ENCODE peak calls at places on chromosomes 12 and 14, in eight cellular contexts. One of them, this sample, is unnamed.

GRCh38 chr12:123519151-123520001 is 14.1 kb downstream of the RILPL1 start:
- DNase-seq in A549: peak; percentile 64
- DNase-seq in HCT116: no peak
- DNase-seq in SK-N-SH: no peak
- DNase-seq in WTC11: no peak
- DNase-seq in HepG2: peak; percentile 84
- DNase-seq in endothelial cell of umbilical vein: peak; percentile 52
- DNase-seq in H1: no peak
- DNase-seq in this sample: no peak

GRCh38 chr14:52033131-52033642 is 35.7 kb downstream of the NID2 start:
- DNase-seq in HCT116: no peak
- DNase-seq in WTC11: no peak
- DNase-seq in H1: no peak
- DNase-seq in A549: no peak
- DNase-seq in HepG2: no peak
- DNase-seq in endothelial cell of umbilical vein: no peak
- DNase-seq in SK-N-SH: no peak
- DNase-seq in this sample: no peak

GRCh38 chr12:62934799-62935674 is at the start of gene PPM1H:
- DNase-seq in SK-N-SH: peak; percentile 83
- DNase-seq in A549: peak; percentile 86
- DNase-seq in WTC11: peak; percentile 97
- DNase-seq in H1: peak; percentile 82
- DNase-seq in HepG2: peak; percentile 86
- DNase-seq in HCT116: peak; percentile 68
- DNase-seq in endothelial cell of umbilical vein: peak; percentile 63
- DNase-seq in this sample: peak; percentile 81

GRCh38 chr12:68406134-68406576 is 74.0 kb upstream of the MDM1 start:
- DNase-seq in A549: peak; percentile 59
- DNase-seq in endothelial cell of umbilical vein: peak; percentile 96
- DNase-seq in WTC11: peak; percentile 18
- DNase-seq in H1: no peak
- DNase-seq in SK-N-SH: peak; percentile 32
- DNase-seq in HCT116: no peak
- DNase-seq in HepG2: peak; percentile 10
- DNase-seq in this sample: peak; percentile 30

GRCh38 chr12:56884421-56884820 is 49.8 kb downstream of the SDR9C7 start:
- DNase-seq in SK-N-SH: no peak
- DNase-seq in H1: no peak
- DNase-seq in endothelial cell of umbilical vein: no peak
- DNase-seq in WTC11: no peak
- DNase-seq in HCT116: no peak
- DNase-seq in HepG2: no peak
- DNase-seq in A549: no peak
- DNase-seq in this sample: no peak

GRCh38 chr12:123961585-123961984 is 11.0 kb downstream of the CCDC92 start:
- DNase-seq in WTC11: no peak
- DNase-seq in HCT116: no peak
- DNase-seq in HepG2: no peak
- DNase-seq in H1: no peak
- DNase-seq in A549: no peak
- DNase-seq in endothelial cell of umbilical vein: no peak
- DNase-seq in SK-N-SH: no peak
- DNase-seq in this sample: no peak

GRCh38 chr14:30240002-30240401 is 312.4 kb upstream of the PRKD1 start:
- DNase-seq in HepG2: no peak
- DNase-seq in SK-N-SH: no peak
- DNase-seq in H1: no peak
- DNase-seq in HCT116: no peak
- DNase-seq in WTC11: no peak
- DNase-seq in endothelial cell of umbilical vein: no peak
- DNase-seq in A549: no peak
- DNase-seq in this sample: no peak

GRCh38 chr14:102362084-102362483 is 606 bp downstream of the CINP start:
- DNase-seq in H1: no peak
- DNase-seq in SK-N-SH: peak; percentile 30
- DNase-seq in HCT116: no peak
- DNase-seq in A549: no peak
- DNase-seq in WTC11: no peak
- DNase-seq in HepG2: no peak
- DNase-seq in endothelial cell of umbilical vein: no peak
- DNase-seq in this sample: peak; percentile 33

GRCh38 chr12:132761032-132761910 is at the start of gene ANKLE2:
- DNase-seq in endothelial cell of umbilical vein: peak; percentile 52
- DNase-seq in HCT116: no peak
- DNase-seq in HepG2: peak; percentile 23
- DNase-seq in WTC11: peak; percentile 42
- DNase-seq in H1: no peak
- DNase-seq in SK-N-SH: peak; percentile 91
- DNase-seq in A549: peak; percentile 63
- DNase-seq in this sample: peak; percentile 90

GRCh38 chr12:97308576-97309198 is 153.9 kb upstream of the RMST start:
- DNase-seq in SK-N-SH: no peak
- DNase-seq in WTC11: no peak
- DNase-seq in A549: peak; percentile 68
- DNase-seq in HCT116: peak; percentile 46
- DNase-seq in endothelial cell of umbilical vein: peak; percentile 77
- DNase-seq in H1: no peak
- DNase-seq in HepG2: peak; percentile 39
- DNase-seq in this sample: peak; percentile 67

GRCh38 chr12:47088021-47088944 is 8.5 kb upstream of the AMIGO2 start:
- DNase-seq in A549: peak; percentile 94
- DNase-seq in H1: no peak
- DNase-seq in SK-N-SH: no peak
- DNase-seq in HepG2: peak; percentile 53
- DNase-seq in endothelial cell of umbilical vein: peak; percentile 90
- DNase-seq in WTC11: no peak
- DNase-seq in HCT116: no peak
- DNase-seq in this sample: no peak

GRCh38 chr14:24058951-24059475 is 7.2 kb downstream of the CARMIL3 start:
- DNase-seq in HepG2: no peak
- DNase-seq in H1: no peak
- DNase-seq in SK-N-SH: peak; percentile 29
- DNase-seq in HCT116: no peak
- DNase-seq in WTC11: peak; percentile 39
- DNase-seq in endothelial cell of umbilical vein: no peak
- DNase-seq in A549: no peak
- DNase-seq in this sample: no peak

GRCh38 chr12:92297932-92298681 is 152.5 kb upstream of the BTG1 start:
- DNase-seq in HepG2: no peak
- DNase-seq in HCT116: no peak
- DNase-seq in A549: no peak
- DNase-seq in SK-N-SH: no peak
- DNase-seq in endothelial cell of umbilical vein: no peak
- DNase-seq in H1: no peak
- DNase-seq in WTC11: no peak
- DNase-seq in this sample: no peak

GRCh38 chr12:82862069-82862841 is 175.5 kb downstream of the TMTC2 start:
- DNase-seq in A549: no peak
- DNase-seq in HepG2: no peak
- DNase-seq in HCT116: no peak
- DNase-seq in endothelial cell of umbilical vein: peak; percentile 77
- DNase-seq in SK-N-SH: peak; percentile 30
- DNase-seq in H1: no peak
- DNase-seq in WTC11: no peak
- DNase-seq in this sample: peak; percentile 69

GRCh38 chr14:81991998-81992397 is 458.3 kb upstream of the SEL1L start:
- DNase-seq in SK-N-SH: no peak
- DNase-seq in HepG2: no peak
- DNase-seq in HCT116: no peak
- DNase-seq in endothelial cell of umbilical vein: no peak
- DNase-seq in A549: no peak
- DNase-seq in H1: no peak
- DNase-seq in WTC11: no peak
- DNase-seq in this sample: no peak

GRCh38 chr12:29893002-29893401 is 109.3 kb upstream of the TMTC1 start:
- DNase-seq in WTC11: no peak
- DNase-seq in A549: no peak
- DNase-seq in HepG2: no peak
- DNase-seq in H1: no peak
- DNase-seq in SK-N-SH: no peak
- DNase-seq in HCT116: no peak
- DNase-seq in endothelial cell of umbilical vein: no peak
- DNase-seq in this sample: no peak

GRCh38 chr12:29888777-29889176 is 105.0 kb upstream of the TMTC1 start:
- DNase-seq in HepG2: no peak
- DNase-seq in endothelial cell of umbilical vein: no peak
- DNase-seq in H1: no peak
- DNase-seq in WTC11: no peak
- DNase-seq in SK-N-SH: no peak
- DNase-seq in A549: no peak
- DNase-seq in HCT116: no peak
- DNase-seq in this sample: no peak

GRCh38 chr12:29891792-29892191 is 108.0 kb upstream of the TMTC1 start:
- DNase-seq in HCT116: no peak
- DNase-seq in HepG2: no peak
- DNase-seq in H1: no peak
- DNase-seq in WTC11: no peak
- DNase-seq in A549: no peak
- DNase-seq in endothelial cell of umbilical vein: no peak
- DNase-seq in SK-N-SH: no peak
- DNase-seq in this sample: no peak

GRCh38 chr12:29889737-29890136 is 106.0 kb upstream of the TMTC1 start:
- DNase-seq in H1: peak; percentile 44
- DNase-seq in HCT116: peak; percentile 52
- DNase-seq in A549: peak; percentile 39
- DNase-seq in HepG2: peak; percentile 4
- DNase-seq in endothelial cell of umbilical vein: peak; percentile 25
- DNase-seq in SK-N-SH: peak; percentile 29
- DNase-seq in WTC11: peak; percentile 86
- DNase-seq in this sample: peak; percentile 63
- TF ChIP-seq MAX in H1: no peak
- TF ChIP-seq MAX in HCT116: no peak
- TF ChIP-seq MAX in A549: no peak
- TF ChIP-seq MAX in HepG2: no peak
- TF ChIP-seq MAX in endothelial cell of umbilical vein: no peak
- TF ChIP-seq MAX in SK-N-SH: no peak
- TF ChIP-seq MAX in WTC11: no peak
- TF ChIP-seq MAX in this sample: no peak

GRCh38 chr12:11729008-11729407 is 79.5 kb downstream of the ETV6 start:
- DNase-seq in HepG2: no peak
- DNase-seq in A549: no peak
- DNase-seq in WTC11: no peak
- DNase-seq in H1: no peak
- DNase-seq in SK-N-SH: no peak
- DNase-seq in HCT116: no peak
- DNase-seq in endothelial cell of umbilical vein: no peak
- DNase-seq in this sample: no peak
- TF ChIP-seq MAX in HepG2: no peak
- TF ChIP-seq MAX in A549: no peak
- TF ChIP-seq MAX in WTC11: no peak
- TF ChIP-seq MAX in H1: no peak
- TF ChIP-seq MAX in SK-N-SH: no peak
- TF ChIP-seq MAX in HCT116: no peak
- TF ChIP-seq MAX in endothelial cell of umbilical vein: no peak
- TF ChIP-seq MAX in this sample: no peak

GRCh38 chr12:45756666-45757065 is 27.2 kb downstream of the ARID2 start:
- DNase-seq in endothelial cell of umbilical vein: no peak
- DNase-seq in SK-N-SH: no peak
- DNase-seq in HepG2: no peak
- DNase-seq in HCT116: no peak
- DNase-seq in WTC11: no peak
- DNase-seq in A549: no peak
- DNase-seq in H1: no peak
- DNase-seq in this sample: no peak

GRCh38 chr12:45762185-45763110 is 32.9 kb downstream of the ARID2 start:
- DNase-seq in HepG2: peak; percentile 28
- DNase-seq in A549: peak; percentile 62
- DNase-seq in WTC11: no peak
- DNase-seq in HCT116: peak; percentile 19
- DNase-seq in SK-N-SH: peak; percentile 36
- DNase-seq in H1: no peak
- DNase-seq in endothelial cell of umbilical vein: peak; percentile 70
- DNase-seq in this sample: peak; percentile 59

GRCh38 chr12:45760333-45760732 is 30.8 kb downstream of the ARID2 start:
- DNase-seq in A549: no peak
- DNase-seq in HCT116: no peak
- DNase-seq in WTC11: no peak
- DNase-seq in SK-N-SH: no peak
- DNase-seq in HepG2: no peak
- DNase-seq in H1: no peak
- DNase-seq in endothelial cell of umbilical vein: no peak
- DNase-seq in this sample: no peak

GRCh38 chr12:45757172-45757571 is 27.7 kb downstream of the ARID2 start:
- DNase-seq in endothelial cell of umbilical vein: no peak
- DNase-seq in SK-N-SH: no peak
- DNase-seq in HepG2: no peak
- DNase-seq in HCT116: no peak
- DNase-seq in H1: no peak
- DNase-seq in A549: no peak
- DNase-seq in WTC11: no peak
- DNase-seq in this sample: no peak
- TF ChIP-seq MAX in endothelial cell of umbilical vein: no peak
- TF ChIP-seq MAX in SK-N-SH: no peak
- TF ChIP-seq MAX in HepG2: no peak
- TF ChIP-seq MAX in HCT116: no peak
- TF ChIP-seq MAX in H1: no peak
- TF ChIP-seq MAX in A549: no peak
- TF ChIP-seq MAX in WTC11: no peak
- TF ChIP-seq MAX in this sample: no peak

GRCh38 chr12:49585477-49586445 is 17.8 kb upstream of the MCRS1 start:
- DNase-seq in H1: no peak
- DNase-seq in HCT116: no peak
- DNase-seq in WTC11: no peak
- DNase-seq in HepG2: no peak
- DNase-seq in SK-N-SH: no peak
- DNase-seq in A549: no peak
- DNase-seq in endothelial cell of umbilical vein: no peak
- DNase-seq in this sample: no peak

GRCh38 chr12:49583361-49584094 is 15.6 kb upstream of the MCRS1 start:
- DNase-seq in HCT116: no peak
- DNase-seq in A549: no peak
- DNase-seq in SK-N-SH: no peak
- DNase-seq in WTC11: no peak
- DNase-seq in HepG2: no peak
- DNase-seq in H1: no peak
- DNase-seq in endothelial cell of umbilical vein: no peak
- DNase-seq in this sample: no peak

GRCh38 chr12:49582840-49583239 is 14.9 kb upstream of the MCRS1 start:
- DNase-seq in HCT116: no peak
- DNase-seq in WTC11: no peak
- DNase-seq in SK-N-SH: no peak
- DNase-seq in A549: no peak
- DNase-seq in H1: no peak
- DNase-seq in endothelial cell of umbilical vein: no peak
- DNase-seq in HepG2: no peak
- DNase-seq in this sample: no peak

GRCh38 chr12:49580572-49581535 is 12.9 kb upstream of the MCRS1 start:
- DNase-seq in endothelial cell of umbilical vein: peak; percentile 65
- DNase-seq in HCT116: peak; percentile 71
- DNase-seq in WTC11: peak; percentile 94
- DNase-seq in SK-N-SH: peak; percentile 83
- DNase-seq in HepG2: peak; percentile 83
- DNase-seq in H1: peak; percentile 77
- DNase-seq in A549: peak; percentile 83
- DNase-seq in this sample: peak; percentile 60

DNA sequence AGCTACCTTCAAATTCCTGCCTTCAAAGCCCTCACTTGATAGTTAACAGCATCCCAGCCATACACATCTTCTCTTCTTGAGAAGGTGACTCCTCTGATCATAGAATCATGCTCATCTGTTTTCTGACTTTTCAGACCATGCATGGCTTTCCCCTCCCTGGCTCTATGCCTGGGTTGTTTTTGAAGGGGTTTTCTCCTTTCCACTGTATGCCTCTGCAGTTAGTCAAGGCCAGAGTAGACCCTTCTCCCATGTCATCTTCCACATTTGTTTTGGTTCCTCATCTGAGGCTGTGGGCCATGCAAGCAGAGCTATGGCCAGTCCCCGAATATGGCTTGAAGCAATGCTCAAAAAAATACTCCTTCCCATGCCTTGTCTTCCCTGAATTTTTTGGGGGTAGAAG is 14.3 kb upstream of the MCRS1 start:
- DNase-seq in H1: no peak
- DNase-seq in HepG2: no peak
- DNase-seq in SK-N-SH: no peak
- DNase-seq in HCT116: no peak
- DNase-seq in WTC11: no peak
- DNase-seq in A549: no peak
- DNase-seq in endothelial cell of umbilical vein: no peak
- DNase-seq in this sample: no peak
- TF ChIP-seq MAX in H1: no peak
- TF ChIP-seq MAX in HepG2: no peak
- TF ChIP-seq MAX in SK-N-SH: no peak
- TF ChIP-seq MAX in HCT116: no peak
- TF ChIP-seq MAX in WTC11: no peak
- TF ChIP-seq MAX in A549: no peak
- TF ChIP-seq MAX in endothelial cell of umbilical vein: no peak
- TF ChIP-seq MAX in this sample: no peak

This sample was measured in NB4.